ENCODE peak calls at places on chromosomes 12 and 14, in six cellular contexts. A is endothelial cell of umbilical vein, V is upper lobe of left lung, J is right lobe of liver, F is pancreas, R is cardiac muscle cell. Q is an unnamed sample. For H3K4me1, the result is how much of the 10 kb centered on the place peaks cover.

GRCh38 chr14:54129850-54130640 is 173.4 kb upstream of the BMP4 start:
- DNase-seq in A (no peak), V (no peak), J (no peak), F (no peak), R (no peak), Q (no peak)

GRCh38 chr12:131833896-131834641 is 5.9 kb downstream of the MMP17 start:
- DNase-seq in A (no peak), V (peak), J (no peak), F (no peak), R (peak), Q (peak)

GRCh38 chr12:119423285-119423684 is 88.8 kb downstream of the CCDC60 start:
- DNase-seq in A (no peak), V (no peak), J (no peak), F (no peak), R (no peak), Q (peak)

GRCh38 chr12:124391340-124392261 is 96.7 kb downstream of the RFLNA start:
- DNase-seq in A (peak), V (no peak), J (peak), F (no peak), R (no peak), Q (peak)

GRCh38 chr14:52342849-52343606 is 28.9 kb downstream of the PTGER2 start:
- DNase-seq in A (no peak), V (no peak), J (no peak), F (no peak), R (peak), Q (no peak)

GRCh38 chr14:82694820-82695219 is 1161.2 kb upstream of the SEL1L start:
- DNase-seq in A (no peak), V (no peak), J (no peak), F (no peak), R (no peak), Q (no peak)

GRCh38 chr12:90888316-90888715 is 66.7 kb downstream of the CCER1 start:
- DNase-seq in A (no peak), V (no peak), J (no peak), F (no peak), R (no peak), Q (no peak)

GRCh38 chr14:79896009-79896408 is 315.3 kb downstream of the DIO2 start:
- DNase-seq in A (no peak), V (no peak), J (no peak), F (no peak), R (peak), Q (no peak)

DNA sequence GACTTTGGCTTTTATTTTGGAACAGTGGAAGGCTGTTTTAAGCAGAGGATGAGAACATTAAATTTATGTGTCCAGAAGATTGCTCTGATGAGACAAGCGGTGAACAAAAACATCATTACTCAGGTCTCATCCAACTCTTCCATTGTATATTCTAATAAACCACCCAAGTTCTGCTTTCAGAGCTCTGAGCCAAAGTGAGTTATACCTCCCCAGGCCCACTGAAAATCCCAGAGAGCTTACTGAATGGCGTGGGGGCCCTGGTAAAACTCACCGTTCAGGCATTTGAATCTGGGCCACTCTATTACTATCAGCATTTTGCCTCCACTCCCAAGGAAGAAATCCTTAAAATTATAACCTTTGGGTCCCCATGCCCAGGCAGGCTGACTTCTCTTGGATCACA is 122.0 kb upstream of the HIF1A start:
- DNase-seq in A (no peak), V (no peak), J (no peak), F (peak), R (no peak), Q (no peak)
- H3K4me1 ChIP-seq in A (under half), V (under half), J (under half), F (under half), R (under half), Q (under half)

DNA sequence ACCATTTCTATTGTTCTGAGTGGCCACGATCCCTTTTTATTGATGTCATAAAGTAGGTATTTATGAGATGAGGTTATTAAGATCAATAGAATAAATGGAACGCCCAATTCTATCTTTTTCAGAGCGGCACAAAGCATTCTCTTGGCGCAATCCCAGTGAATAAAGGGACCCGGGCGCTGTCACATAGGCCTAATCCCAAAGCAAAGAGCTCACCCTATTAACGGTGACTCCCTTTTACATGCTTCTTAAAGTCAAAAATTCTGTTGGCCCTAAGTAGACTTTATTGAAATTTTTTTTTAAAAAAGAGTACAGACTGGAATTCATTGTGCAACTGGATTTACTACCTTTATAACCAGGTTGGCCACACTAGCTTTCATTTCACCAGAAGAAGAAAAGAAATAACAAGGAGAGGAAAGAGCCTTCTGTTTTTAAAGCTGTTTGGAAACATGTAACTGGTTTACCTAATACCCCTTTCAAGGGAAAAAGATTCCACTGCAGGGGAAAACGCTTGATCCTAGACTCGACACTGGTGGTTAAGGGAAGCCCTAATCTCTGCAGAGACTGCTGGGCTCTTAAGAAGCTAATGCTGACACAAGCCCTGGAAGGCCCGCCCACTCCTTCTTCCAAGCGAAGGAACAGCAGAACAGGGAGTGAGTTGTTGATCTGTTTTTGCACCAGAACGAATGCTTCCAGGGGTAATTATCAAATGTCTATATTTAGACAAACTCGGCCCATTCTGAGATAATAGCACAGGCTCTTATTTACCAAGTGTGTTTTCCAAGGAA is 381.2 kb downstream of the BCL11B start:
- DNase-seq in A (no peak), V (no peak), J (no peak), F (no peak), R (no peak), Q (no peak)
- H3K4me1 ChIP-seq in A (under half), V (under half), J (under half), F (under half), R (under half), Q (under half)

GRCh38 chr12:108566452-108566851 is 4.1 kb downstream of the ISCU start:
- DNase-seq in A (no peak), V (no peak), J (no peak), F (no peak), R (no peak), Q (no peak)

GRCh38 chr12:108564724-108565123 is 2.3 kb downstream of the ISCU start:
- DNase-seq in A (no peak), V (no peak), J (no peak), F (no peak), R (no peak), Q (peak)

GRCh38 chr12:108567388-108567787 is 5.0 kb downstream of the ISCU start:
- DNase-seq in A (no peak), V (no peak), J (no peak), F (no peak), R (peak), Q (no peak)

GRCh38 chr12:108567974-108568652 is 5.7 kb downstream of the ISCU start:
- DNase-seq in A (peak), V (no peak), J (no peak), F (no peak), R (no peak), Q (no peak)

DNA sequence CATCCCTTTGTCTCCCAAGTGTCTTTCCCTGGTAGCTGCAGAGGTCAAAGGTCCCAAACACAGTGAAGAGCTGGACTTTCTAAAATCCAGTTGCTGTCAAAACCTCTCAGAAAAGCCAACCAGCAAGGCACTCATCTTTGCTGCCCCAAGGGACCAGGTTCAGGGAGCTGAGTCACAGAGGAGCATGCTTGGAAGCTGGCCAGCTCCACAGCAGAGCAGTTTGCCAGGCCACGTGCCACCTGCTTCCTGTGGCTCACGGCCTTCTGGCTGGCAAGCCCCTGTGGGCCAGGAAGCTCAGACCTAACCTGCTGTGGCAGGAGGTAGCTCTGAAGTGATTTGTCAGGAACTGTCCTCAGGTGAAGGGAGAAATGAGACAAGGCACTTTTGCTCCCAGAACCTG is 3.6 kb downstream of the ISCU start:
- DNase-seq in A (peak), V (peak), J (peak), F (peak), R (peak), Q (peak)
- H3K4me1 ChIP-seq in A (under half), V (under half), J (under half), F (under half), R (under half), Q (under half)

DNA sequence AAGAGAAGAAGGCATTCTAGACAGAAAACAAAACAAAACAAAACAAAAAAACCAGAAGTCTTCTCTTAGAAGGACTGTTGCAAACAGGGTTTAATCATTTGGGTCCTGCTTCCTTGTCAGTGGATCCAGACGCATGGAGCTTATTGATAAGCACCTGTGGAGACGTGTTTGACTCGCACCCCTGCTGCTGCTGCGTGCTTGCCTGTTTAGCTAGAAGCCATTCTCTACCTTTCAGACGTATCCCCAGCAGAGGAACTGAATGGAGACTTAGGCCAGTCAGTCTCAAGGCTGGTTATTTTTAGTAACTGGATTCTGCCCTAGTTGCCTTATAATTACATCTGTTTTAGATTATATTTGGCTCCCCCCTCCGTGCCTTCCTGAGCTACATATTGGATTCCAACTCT is 186.1 kb upstream of the EEA1 start:
- DNase-seq in A (no peak), V (no peak), J (no peak), F (no peak), R (peak), Q (no peak)
- H3K4me1 ChIP-seq in A (under half), V (under half), J (under half), F (under half), R (under half), Q (under half)

GRCh38 chr12:4168041-4168440 is 105.5 kb upstream of the CCND2 start:
- DNase-seq in A (no peak), V (no peak), J (no peak), F (no peak), R (no peak), Q (no peak)

GRCh38 chr12:4169522-4169921 is 104.0 kb upstream of the CCND2 start:
- DNase-seq in A (no peak), V (no peak), J (no peak), F (no peak), R (no peak), Q (no peak)

GRCh38 chr12:4160314-4161040 is 113.1 kb upstream of the CCND2 start:
- DNase-seq in A (no peak), V (no peak), J (no peak), F (no peak), R (no peak), Q (no peak)

GRCh38 chr12:4161718-4162117 is 111.8 kb upstream of the CCND2 start:
- DNase-seq in A (no peak), V (no peak), J (no peak), F (no peak), R (no peak), Q (no peak)

GRCh38 chr12:4164591-4165558 is 108.7 kb upstream of the CCND2 start:
- DNase-seq in A (peak), V (peak), J (peak), F (no peak), R (peak), Q (no peak)
- H3K4me1 ChIP-seq in A (under half), V (under half), J (under half), F (under half), R (under half), Q (under half)

DNA sequence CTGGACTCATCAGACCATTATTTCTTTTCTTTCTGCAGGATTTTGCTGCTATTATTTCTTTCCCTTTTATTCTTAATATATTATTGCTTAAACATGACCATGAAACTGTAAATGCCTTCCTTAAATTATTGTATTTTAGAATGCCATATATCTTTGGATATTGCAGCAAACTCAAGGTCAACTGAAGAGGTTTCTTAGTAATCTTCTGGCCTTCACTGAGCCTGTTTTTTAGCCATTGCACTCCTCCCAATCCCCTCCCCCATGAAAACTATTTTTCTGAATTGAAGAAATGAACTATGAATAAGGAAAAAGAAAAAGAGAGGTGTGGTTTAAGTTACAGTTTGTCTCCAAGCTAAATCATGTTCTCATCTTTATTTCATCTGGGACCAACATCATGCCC is 51.2 kb downstream of the IGF1 start:
- DNase-seq in A (no peak), V (no peak), J (no peak), F (no peak), R (no peak), Q (no peak)
- H3K4me1 ChIP-seq in A (under half), V (under half), J (under half), F (under half), R (under half), Q (under half)

Q was measured in BE2C.